ENCODE peak calls at places on chromosome 6, in eight cellular contexts. One of them, this sample, is unnamed.

GRCh38 chr6:99349620-99350141 is at the start of gene FAXC:
- DNase-seq in GM23248: peak
- DNase-seq in neural progenitor cell: peak
- DNase-seq in PC-3: peak
- DNase-seq in OCI-LY7: no peak
- DNase-seq in HCT116: peak
- DNase-seq in SK-N-SH: peak
- DNase-seq in hepatocyte: peak
- DNase-seq in this sample: peak

GRCh38 chr6:16885411-16886160 is 124.3 kb upstream of the ATXN1 start:
- DNase-seq in hepatocyte: no peak
- DNase-seq in OCI-LY7: no peak
- DNase-seq in HCT116: no peak
- DNase-seq in GM23248: no peak
- DNase-seq in neural progenitor cell: no peak
- DNase-seq in PC-3: no peak
- DNase-seq in SK-N-SH: no peak
- DNase-seq in this sample: no peak

GRCh38 chr6:17839526-17839925 is 132.8 kb upstream of the NUP153 start:
- DNase-seq in SK-N-SH: no peak
- DNase-seq in GM23248: no peak
- DNase-seq in PC-3: no peak
- DNase-seq in OCI-LY7: no peak
- DNase-seq in HCT116: no peak
- DNase-seq in hepatocyte: no peak
- DNase-seq in neural progenitor cell: no peak
- DNase-seq in this sample: no peak

GRCh38 chr6:11769816-11770545 is 8.6 kb downstream of the ADTRP start:
- DNase-seq in GM23248: no peak
- DNase-seq in neural progenitor cell: no peak
- DNase-seq in OCI-LY7: no peak
- DNase-seq in hepatocyte: no peak
- DNase-seq in HCT116: no peak
- DNase-seq in SK-N-SH: no peak
- DNase-seq in PC-3: peak
- DNase-seq in this sample: peak

GRCh38 chr6:155216312-155217028 is 47.3 kb upstream of the CLDN20 start:
- DNase-seq in SK-N-SH: no peak
- DNase-seq in HCT116: no peak
- DNase-seq in GM23248: no peak
- DNase-seq in PC-3: no peak
- DNase-seq in OCI-LY7: no peak
- DNase-seq in hepatocyte: no peak
- DNase-seq in neural progenitor cell: peak
- DNase-seq in this sample: peak

GRCh38 chr6:43933111-43933885 is 163.3 kb downstream of the VEGFA start:
- DNase-seq in hepatocyte: peak
- DNase-seq in SK-N-SH: peak
- DNase-seq in neural progenitor cell: no peak
- DNase-seq in PC-3: no peak
- DNase-seq in GM23248: no peak
- DNase-seq in HCT116: no peak
- DNase-seq in OCI-LY7: no peak
- DNase-seq in this sample: no peak

GRCh38 chr6:157004530-157004929 is 227.4 kb downstream of the ARID1B start:
- DNase-seq in GM23248: no peak
- DNase-seq in hepatocyte: no peak
- DNase-seq in SK-N-SH: no peak
- DNase-seq in PC-3: no peak
- DNase-seq in OCI-LY7: no peak
- DNase-seq in HCT116: no peak
- DNase-seq in neural progenitor cell: no peak
- DNase-seq in this sample: no peak

GRCh38 chr6:128239898-128240509 is 280.4 kb downstream of the PTPRK start:
- DNase-seq in neural progenitor cell: no peak
- DNase-seq in HCT116: no peak
- DNase-seq in hepatocyte: no peak
- DNase-seq in OCI-LY7: no peak
- DNase-seq in PC-3: no peak
- DNase-seq in SK-N-SH: no peak
- DNase-seq in GM23248: no peak
- DNase-seq in this sample: no peak

GRCh38 chr6:112338310-112338709 is 8.8 kb upstream of the RFPL4B start:
- DNase-seq in SK-N-SH: no peak
- DNase-seq in PC-3: no peak
- DNase-seq in hepatocyte: no peak
- DNase-seq in OCI-LY7: no peak
- DNase-seq in neural progenitor cell: no peak
- DNase-seq in GM23248: peak
- DNase-seq in HCT116: no peak
- DNase-seq in this sample: no peak
- TF ChIP-seq EZH2phosphoT487 in SK-N-SH: no peak
- TF ChIP-seq EZH2phosphoT487 in PC-3: no peak
- TF ChIP-seq EZH2phosphoT487 in hepatocyte: no peak
- TF ChIP-seq EZH2phosphoT487 in OCI-LY7: no peak
- TF ChIP-seq EZH2phosphoT487 in neural progenitor cell: no peak
- TF ChIP-seq EZH2phosphoT487 in GM23248: no peak
- TF ChIP-seq EZH2phosphoT487 in HCT116: no peak
- TF ChIP-seq EZH2phosphoT487 in this sample: no peak

DNA sequence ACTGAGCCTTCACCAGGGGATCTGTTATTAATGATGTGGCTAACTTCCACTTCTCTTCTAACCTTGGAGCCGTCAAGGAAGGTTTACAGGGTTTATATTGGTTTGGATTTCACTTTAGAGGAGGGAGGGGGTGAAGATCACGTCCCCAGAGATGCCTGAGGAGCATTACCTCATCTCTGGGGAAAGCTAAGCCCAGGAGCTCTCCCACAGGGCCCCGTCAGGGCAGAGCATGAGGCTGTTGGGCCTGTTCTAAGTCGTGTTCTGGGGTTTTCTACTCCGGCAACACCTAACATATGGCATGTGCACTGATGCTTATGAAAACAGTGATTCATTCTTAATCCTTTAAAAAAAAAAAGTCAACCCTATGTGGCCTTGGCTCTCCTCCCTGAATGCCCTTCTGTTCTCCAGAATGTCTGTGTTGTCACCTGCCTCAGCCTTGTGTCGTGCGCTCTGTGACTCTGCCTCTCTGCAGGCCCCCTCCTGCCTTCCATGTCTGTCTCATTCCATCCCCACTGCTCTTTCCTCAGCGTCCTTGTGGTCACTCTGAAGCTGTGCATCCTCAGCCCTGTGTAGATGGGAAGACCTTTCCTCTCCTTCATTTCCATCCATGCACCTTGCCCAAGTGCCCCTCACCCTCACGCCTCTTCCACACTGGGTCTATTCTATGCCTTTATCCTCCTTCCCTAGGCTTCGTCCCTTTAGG is 97.4 kb upstream of the JARID2 start:
- DNase-seq in HCT116: no peak
- DNase-seq in hepatocyte: peak
- DNase-seq in GM23248: peak
- DNase-seq in PC-3: peak
- DNase-seq in OCI-LY7: no peak
- DNase-seq in SK-N-SH: no peak
- DNase-seq in neural progenitor cell: peak
- DNase-seq in this sample: peak
- H3K27ac ChIP-seq in HCT116: no peak
- H3K27ac ChIP-seq in hepatocyte: peak
- H3K27ac ChIP-seq in GM23248: peak
- H3K27ac ChIP-seq in PC-3: peak
- H3K27ac ChIP-seq in OCI-LY7: no peak
- H3K27ac ChIP-seq in SK-N-SH: no peak
- H3K27ac ChIP-seq in neural progenitor cell: no peak
- H3K27ac ChIP-seq in this sample: no peak

GRCh38 chr6:134555672-134556071 is 237.8 kb upstream of the SGK1 start:
- DNase-seq in hepatocyte: no peak
- DNase-seq in OCI-LY7: no peak
- DNase-seq in neural progenitor cell: no peak
- DNase-seq in GM23248: no peak
- DNase-seq in SK-N-SH: no peak
- DNase-seq in PC-3: no peak
- DNase-seq in HCT116: no peak
- DNase-seq in this sample: no peak

GRCh38 chr6:134553941-134554340 is 236.0 kb upstream of the SGK1 start:
- DNase-seq in SK-N-SH: no peak
- DNase-seq in neural progenitor cell: no peak
- DNase-seq in OCI-LY7: no peak
- DNase-seq in HCT116: no peak
- DNase-seq in GM23248: no peak
- DNase-seq in hepatocyte: no peak
- DNase-seq in PC-3: peak
- DNase-seq in this sample: no peak

GRCh38 chr6:134550604-134551003 is 232.7 kb upstream of the SGK1 start:
- DNase-seq in PC-3: no peak
- DNase-seq in OCI-LY7: no peak
- DNase-seq in HCT116: no peak
- DNase-seq in GM23248: peak
- DNase-seq in SK-N-SH: no peak
- DNase-seq in neural progenitor cell: no peak
- DNase-seq in hepatocyte: no peak
- DNase-seq in this sample: peak

GRCh38 chr6:134549854-134550253 is 231.9 kb upstream of the SGK1 start:
- DNase-seq in hepatocyte: no peak
- DNase-seq in HCT116: no peak
- DNase-seq in neural progenitor cell: no peak
- DNase-seq in SK-N-SH: no peak
- DNase-seq in GM23248: no peak
- DNase-seq in PC-3: no peak
- DNase-seq in OCI-LY7: no peak
- DNase-seq in this sample: no peak

GRCh38 chr6:134551245-134551960 is 233.5 kb upstream of the SGK1 start:
- DNase-seq in neural progenitor cell: no peak
- DNase-seq in GM23248: peak
- DNase-seq in hepatocyte: no peak
- DNase-seq in HCT116: no peak
- DNase-seq in SK-N-SH: no peak
- DNase-seq in PC-3: peak
- DNase-seq in OCI-LY7: no peak
- DNase-seq in this sample: no peak
- TF ChIP-seq EZH2phosphoT487 in neural progenitor cell: no peak
- TF ChIP-seq EZH2phosphoT487 in GM23248: no peak
- TF ChIP-seq EZH2phosphoT487 in hepatocyte: no peak
- TF ChIP-seq EZH2phosphoT487 in HCT116: no peak
- TF ChIP-seq EZH2phosphoT487 in SK-N-SH: no peak
- TF ChIP-seq EZH2phosphoT487 in PC-3: no peak
- TF ChIP-seq EZH2phosphoT487 in OCI-LY7: no peak
- TF ChIP-seq EZH2phosphoT487 in this sample: no peak

GRCh38 chr6:13452346-13453171 is 34.8 kb downstream of the GFOD1 start:
- DNase-seq in hepatocyte: peak
- DNase-seq in neural progenitor cell: no peak
- DNase-seq in OCI-LY7: no peak
- DNase-seq in SK-N-SH: no peak
- DNase-seq in GM23248: no peak
- DNase-seq in HCT116: no peak
- DNase-seq in PC-3: no peak
- DNase-seq in this sample: no peak
- H3K27ac ChIP-seq in hepatocyte: peak
- H3K27ac ChIP-seq in neural progenitor cell: no peak
- H3K27ac ChIP-seq in OCI-LY7: no peak
- H3K27ac ChIP-seq in SK-N-SH: no peak
- H3K27ac ChIP-seq in GM23248: no peak
- H3K27ac ChIP-seq in HCT116: no peak
- H3K27ac ChIP-seq in PC-3: peak
- H3K27ac ChIP-seq in this sample: peak

GRCh38 chr6:20458051-20458894 is 56.6 kb downstream of the E2F3 start:
- DNase-seq in hepatocyte: no peak
- DNase-seq in PC-3: no peak
- DNase-seq in neural progenitor cell: no peak
- DNase-seq in HCT116: no peak
- DNase-seq in SK-N-SH: no peak
- DNase-seq in OCI-LY7: no peak
- DNase-seq in GM23248: no peak
- DNase-seq in this sample: no peak

GRCh38 chr6:20459682-20460081 is 58.0 kb downstream of the E2F3 start:
- DNase-seq in hepatocyte: no peak
- DNase-seq in PC-3: no peak
- DNase-seq in GM23248: no peak
- DNase-seq in OCI-LY7: no peak
- DNase-seq in HCT116: no peak
- DNase-seq in neural progenitor cell: no peak
- DNase-seq in SK-N-SH: no peak
- DNase-seq in this sample: no peak

GRCh38 chr6:20454201-20454824 is 52.6 kb downstream of the E2F3 start:
- DNase-seq in HCT116: no peak
- DNase-seq in SK-N-SH: no peak
- DNase-seq in neural progenitor cell: no peak
- DNase-seq in OCI-LY7: no peak
- DNase-seq in hepatocyte: peak
- DNase-seq in GM23248: no peak
- DNase-seq in PC-3: peak
- DNase-seq in this sample: no peak

DNA sequence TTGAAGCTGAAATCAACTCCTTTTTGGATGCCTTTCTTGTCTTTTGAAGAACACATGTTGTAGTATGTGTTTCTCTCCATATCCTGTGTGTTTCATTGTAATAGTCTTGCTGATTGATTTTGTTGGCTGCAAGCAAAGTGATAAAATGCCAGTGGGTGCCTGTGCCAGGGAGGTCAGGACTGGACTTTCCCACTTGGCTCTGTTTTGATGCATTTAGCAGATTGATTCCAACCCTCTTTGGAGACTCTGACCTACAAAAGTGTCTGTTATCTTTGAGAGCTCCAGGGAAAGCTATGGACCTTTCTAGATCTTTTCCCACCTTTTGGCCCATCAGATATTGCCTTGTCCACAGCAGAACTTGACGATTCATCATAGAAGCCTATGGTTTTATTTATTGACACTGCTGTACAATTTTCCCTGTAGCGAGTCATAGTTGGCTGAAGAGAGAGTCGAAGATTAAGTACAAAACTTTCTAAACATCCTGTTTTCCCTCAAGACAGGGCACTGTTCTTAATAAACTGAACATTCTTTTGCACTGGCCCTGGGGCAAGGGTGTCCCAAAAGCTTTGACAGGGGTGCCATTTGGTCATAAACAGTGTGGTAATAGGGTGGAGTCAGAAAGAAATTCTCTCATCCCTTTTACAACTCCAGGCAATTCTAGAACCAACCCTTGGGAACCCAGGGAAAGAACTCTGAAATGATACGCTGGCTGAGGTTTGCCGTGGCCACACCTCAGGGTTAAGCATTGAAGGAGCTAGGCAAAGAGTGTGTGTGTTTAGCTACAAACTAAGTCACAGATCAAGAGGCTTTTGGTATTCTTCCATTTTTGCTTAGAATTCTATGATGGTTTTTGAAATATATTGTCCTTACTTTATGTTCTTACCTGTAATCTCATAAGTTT is 53.7 kb downstream of the E2F3 start:
- DNase-seq in PC-3: peak
- DNase-seq in SK-N-SH: no peak
- DNase-seq in GM23248: peak
- DNase-seq in hepatocyte: no peak
- DNase-seq in neural progenitor cell: no peak
- DNase-seq in OCI-LY7: no peak
- DNase-seq in HCT116: no peak
- DNase-seq in this sample: no peak
- TF ChIP-seq EZH2phosphoT487 in PC-3: no peak
- TF ChIP-seq EZH2phosphoT487 in SK-N-SH: no peak
- TF ChIP-seq EZH2phosphoT487 in GM23248: no peak
- TF ChIP-seq EZH2phosphoT487 in hepatocyte: no peak
- TF ChIP-seq EZH2phosphoT487 in neural progenitor cell: no peak
- TF ChIP-seq EZH2phosphoT487 in OCI-LY7: no peak
- TF ChIP-seq EZH2phosphoT487 in HCT116: no peak
- TF ChIP-seq EZH2phosphoT487 in this sample: no peak

This sample was measured in GM23338.